ENCODE peak calls at places on chromosomes 16 and 17, in five cellular contexts. Z, N, G, D and V are unnamed samples. For H3K4me1, the result is how much of the 10 kb centered on the place peaks cover.

GRCh38 chr16:966035-966434 is 4.7 kb downstream of the LMF1 start:
- DNase-seq in Z (no peak), N (no peak), G (peak), D (no peak), V (no peak)

GRCh38 chr17:78361227-78361683 is 1.4 kb upstream of the SOCS3 start:
- DNase-seq in Z (no peak), N (no peak), G (no peak), D (no peak), V (no peak)

GRCh38 chr17:59620518-59621259 is 994 bp downstream of the CLTC start:
- DNase-seq in Z (peak), N (peak), G (peak), D (peak), V (peak)

GRCh38 chr17:27793168-27793905 is 7.0 kb downstream of the NOS2 start:
- DNase-seq in Z (no peak), N (peak), G (no peak), D (peak), V (peak)

GRCh38 chr17:69412336-69412735 is 2.2 kb upstream of the MAP2K6 start:
- DNase-seq in Z (no peak), N (no peak), G (no peak), D (peak), V (no peak)

GRCh38 chr17:63838586-63839184 is 3.8 kb downstream of the SMARCD2 start:
- DNase-seq in Z (peak), N (peak), G (peak), D (no peak), V (peak)

GRCh38 chr17:60091908-60092331 is 13.2 kb upstream of the HEATR6 start:
- DNase-seq in Z (no peak), N (no peak), G (no peak), D (no peak), V (no peak)

GRCh38 chr17:40879026-40879425 is 6.0 kb downstream of the KRT20 start:
- DNase-seq in Z (no peak), N (no peak), G (no peak), D (no peak), V (no peak)

GRCh38 chr17:6161456-6161855 is 91.3 kb downstream of the WSCD1 start:
- DNase-seq in Z (no peak), N (no peak), G (no peak), D (peak), V (no peak)

GRCh38 chr16:54116126-54116525 is 170.5 kb downstream of the IRX3 start:
- DNase-seq in Z (no peak), N (no peak), G (no peak), D (no peak), V (no peak)

GRCh38 chr16:1505073-1505844 is 12.1 kb downstream of the TELO2 start:
- DNase-seq in Z (no peak), N (no peak), G (no peak), D (no peak), V (peak)

GRCh38 chr16:81821422-81822128 is 42.5 kb downstream of the PLCG2 start:
- DNase-seq in Z (no peak), N (no peak), G (no peak), D (no peak), V (no peak)
- H3K4me1 ChIP-seq in Z (under half), N (under half), G (under half), D (under half), V (under half)

GRCh38 chr16:3607634-3608033 is 3.8 kb downstream of the SLX4 start:
- DNase-seq in Z (no peak), N (no peak), G (no peak), D (no peak), V (no peak)

GRCh38 chr16:3611145-3611977 is at the start of gene SLX4:
- DNase-seq in Z (peak), N (peak), G (peak), D (peak), V (peak)

GRCh38 chr16:3610698-3611144 is 685 bp downstream of the SLX4 start:
- DNase-seq in Z (no peak), N (no peak), G (no peak), D (no peak), V (no peak)

GRCh38 chr16:3608069-3608468 is 3.3 kb downstream of the SLX4 start:
- DNase-seq in Z (no peak), N (no peak), G (no peak), D (no peak), V (no peak)

GRCh38 chr16:3609895-3610697 is 1.3 kb downstream of the SLX4 start:
- DNase-seq in Z (no peak), N (no peak), G (no peak), D (no peak), V (no peak)
- H3K4me3 ChIP-seq in Z (no peak), N (peak), G (peak), D (peak), V (no peak)

GRCh38 chr17:38719943-38720641 is 10.0 kb upstream of the CISD3 start:
- DNase-seq in Z (no peak), N (no peak), G (no peak), D (peak), V (peak)
- H3K4me1 ChIP-seq in Z (under half), N (under half), G (under half), D (under half), V (under half)

GRCh38 chr16:74745109-74745615 is 29.5 kb downstream of the FA2H start:
- DNase-seq in Z (no peak), N (no peak), G (no peak), D (no peak), V (no peak)

GRCh38 chr16:74744566-74744965 is 30.1 kb downstream of the FA2H start:
- DNase-seq in Z (no peak), N (no peak), G (no peak), D (no peak), V (no peak)

GRCh38 chr16:74743045-74743667 is 31.5 kb downstream of the FA2H start:
- DNase-seq in Z (no peak), N (no peak), G (no peak), D (no peak), V (peak)

GRCh38 chr16:74742051-74742481 is 32.6 kb downstream of the FA2H start:
- DNase-seq in Z (no peak), N (no peak), G (no peak), D (no peak), V (no peak)

GRCh38 chr16:74743668-74744299 is 30.8 kb downstream of the FA2H start:
- DNase-seq in Z (peak), N (peak), G (peak), D (no peak), V (peak)
- H3K4me3 ChIP-seq in Z (no peak), N (no peak), G (peak), D (no peak), V (no peak)

GRCh38 chr16:85751665-85752501 is 987 bp upstream of the C16orf74 start:
- DNase-seq in Z (no peak), N (no peak), G (no peak), D (peak), V (no peak)

GRCh38 chr16:85750827-85751641 is at the start of gene C16orf74:
- DNase-seq in Z (peak), N (peak), G (peak), D (peak), V (peak)

GRCh38 chr16:85749686-85750020 is 1.2 kb downstream of the C16orf74 start:
- DNase-seq in Z (no peak), N (no peak), G (no peak), D (peak), V (no peak)

GRCh38 chr16:85752511-85753420 is 1.9 kb upstream of the C16orf74 start:
- DNase-seq in Z (peak), N (peak), G (no peak), D (peak), V (peak)

DNA sequence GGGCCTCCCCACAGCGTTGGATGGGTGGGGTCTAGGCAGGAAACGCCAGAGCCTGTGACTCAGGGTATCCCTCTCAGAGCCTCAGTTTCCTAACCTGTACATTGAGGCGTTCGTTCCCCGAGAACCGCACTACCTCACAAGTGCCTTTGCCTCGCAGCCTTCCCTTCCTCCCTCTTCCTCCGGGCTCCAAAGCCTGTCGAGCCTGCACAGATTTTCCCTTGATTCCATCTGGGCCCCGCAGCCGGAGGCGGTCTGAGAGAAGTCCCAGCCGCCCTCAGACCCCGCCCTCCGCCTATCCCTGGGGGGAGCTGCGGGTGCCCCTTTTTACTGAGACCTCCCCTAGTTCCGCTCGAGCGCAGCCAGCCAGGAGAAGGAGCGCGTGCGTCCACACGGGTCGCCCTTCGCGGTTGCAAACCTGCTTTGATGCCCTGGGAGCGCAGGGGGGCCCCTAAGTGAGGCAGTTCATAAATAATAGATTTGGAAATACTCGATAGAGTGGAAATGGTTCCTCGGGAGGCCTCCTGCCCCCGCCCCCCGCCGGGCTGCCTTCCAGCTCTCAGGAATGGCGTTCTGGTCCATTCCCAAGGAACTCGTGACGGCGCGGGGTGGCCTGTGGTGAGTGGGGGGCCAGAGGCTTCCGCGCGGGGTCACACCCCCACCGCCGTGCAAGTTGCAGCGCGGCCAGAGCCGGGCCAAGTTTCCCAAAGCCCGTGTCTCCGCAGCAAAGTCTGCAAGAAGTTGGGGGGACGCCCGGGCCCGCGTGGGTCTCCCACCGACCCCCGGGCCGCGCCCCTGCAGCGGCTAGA is 672 bp downstream of the C16orf74 start:
- DNase-seq in Z (peak), N (peak), G (peak), D (peak), V (peak)
- H3K4me1 ChIP-seq in Z (under half), N (under half), G (under half), D (under half), V (under half)

DNA sequence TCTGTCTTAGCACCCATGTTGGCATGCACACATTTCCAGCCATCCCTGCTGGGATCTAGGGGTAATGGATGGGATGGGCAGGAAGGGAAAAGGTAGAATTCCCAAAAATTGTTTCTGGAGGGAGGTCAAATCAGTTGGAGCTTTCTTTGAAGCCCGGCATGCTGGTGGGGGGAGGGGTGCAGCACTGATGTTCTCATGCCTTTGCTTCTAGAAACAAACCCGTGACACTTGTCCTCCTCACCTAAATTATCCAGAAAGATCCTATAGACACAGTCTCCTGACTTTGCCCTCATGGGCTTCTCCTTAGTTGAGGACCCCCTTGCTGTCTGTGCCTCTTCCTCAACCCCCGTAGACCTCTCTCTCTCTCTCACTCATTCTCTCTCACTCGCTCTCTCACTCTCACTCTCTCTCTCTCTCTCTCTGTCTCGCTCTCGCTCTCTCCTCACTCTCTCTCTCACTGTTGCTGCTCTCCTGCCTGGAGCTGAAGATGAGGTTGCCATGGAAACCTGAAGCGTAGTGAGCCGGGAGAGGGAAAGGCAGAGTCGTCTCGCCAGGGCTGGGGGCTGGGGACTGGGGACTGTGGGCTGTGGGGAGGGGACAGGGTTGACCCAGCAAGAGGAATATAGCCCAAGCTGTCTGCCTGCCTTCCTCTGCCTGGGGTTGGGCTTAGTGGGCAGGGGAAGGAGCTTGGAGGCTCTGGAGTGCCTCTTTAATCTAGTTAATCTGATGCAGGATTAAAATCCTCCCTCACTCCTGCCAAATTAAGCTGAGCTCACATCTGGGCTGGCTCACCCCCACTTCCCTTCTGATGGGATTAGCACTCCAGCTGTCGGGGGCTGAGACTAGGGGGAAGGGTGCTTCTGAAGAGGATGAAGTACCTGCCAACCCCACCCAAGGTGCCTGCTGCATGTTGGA is 16.1 kb downstream of the LASP1 start:
- DNase-seq in Z (no peak), N (no peak), G (no peak), D (peak), V (no peak)
- H3K4me3 ChIP-seq in Z (no peak), N (no peak), G (no peak), D (no peak), V (no peak)

DNA sequence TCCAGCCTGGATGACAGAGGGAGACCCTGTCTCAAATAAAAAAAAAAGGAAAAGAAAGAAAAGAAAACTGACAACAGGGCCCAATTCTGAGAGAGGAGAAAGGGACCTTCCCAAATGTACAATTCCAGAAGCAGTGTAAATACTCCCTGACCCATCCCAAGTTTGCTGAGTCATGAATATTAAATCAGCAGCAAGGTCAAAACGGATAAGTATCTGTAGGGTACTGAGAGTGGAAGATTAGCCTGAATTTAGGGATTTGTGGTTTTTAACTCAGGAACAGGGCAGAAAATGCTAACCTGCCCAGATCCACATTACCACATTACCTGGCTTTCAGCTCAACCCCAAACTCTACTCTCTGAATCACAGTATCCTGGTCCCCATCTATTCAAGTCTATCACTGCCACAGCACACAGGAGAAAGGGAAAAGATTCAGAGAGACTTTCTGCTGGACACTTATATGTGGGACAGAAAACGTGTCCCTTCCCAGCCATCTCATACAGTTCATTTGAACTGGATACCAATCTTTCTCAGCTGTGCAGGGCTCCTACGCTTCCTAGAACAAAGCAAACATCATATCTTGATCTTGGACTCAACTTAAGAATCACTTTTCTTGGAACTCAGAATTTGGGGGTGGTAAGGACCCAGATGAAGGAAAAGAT is 2.9 kb downstream of the FXR2 start:
- DNase-seq in Z (no peak), N (no peak), G (no peak), D (no peak), V (no peak)
- H3K4me1 ChIP-seq in Z (under half), N (under half), G (under half), D (under half), V (under half)

GRCh38 chr16:88655733-88656281 is 5.0 kb upstream of the CYBA start:
- DNase-seq in Z (no peak), N (no peak), G (no peak), D (no peak), V (no peak)
- H3K4me3 ChIP-seq in Z (no peak), N (no peak), G (no peak), D (no peak), V (no peak)

GRCh38 chr17:73500414-73500999 is 143.7 kb downstream of the SDK2 start:
- DNase-seq in Z (no peak), N (no peak), G (no peak), D (no peak), V (no peak)

GRCh38 chr17:73498176-73498575 is 146.1 kb downstream of the SDK2 start:
- DNase-seq in Z (no peak), N (no peak), G (peak), D (no peak), V (no peak)

GRCh38 chr17:73496232-73496631 is 148.0 kb downstream of the SDK2 start:
- DNase-seq in Z (no peak), N (no peak), G (no peak), D (no peak), V (no peak)

GRCh38 chr17:73497721-73498120 is 146.5 kb downstream of the SDK2 start:
- DNase-seq in Z (no peak), N (no peak), G (peak), D (no peak), V (no peak)

DNA sequence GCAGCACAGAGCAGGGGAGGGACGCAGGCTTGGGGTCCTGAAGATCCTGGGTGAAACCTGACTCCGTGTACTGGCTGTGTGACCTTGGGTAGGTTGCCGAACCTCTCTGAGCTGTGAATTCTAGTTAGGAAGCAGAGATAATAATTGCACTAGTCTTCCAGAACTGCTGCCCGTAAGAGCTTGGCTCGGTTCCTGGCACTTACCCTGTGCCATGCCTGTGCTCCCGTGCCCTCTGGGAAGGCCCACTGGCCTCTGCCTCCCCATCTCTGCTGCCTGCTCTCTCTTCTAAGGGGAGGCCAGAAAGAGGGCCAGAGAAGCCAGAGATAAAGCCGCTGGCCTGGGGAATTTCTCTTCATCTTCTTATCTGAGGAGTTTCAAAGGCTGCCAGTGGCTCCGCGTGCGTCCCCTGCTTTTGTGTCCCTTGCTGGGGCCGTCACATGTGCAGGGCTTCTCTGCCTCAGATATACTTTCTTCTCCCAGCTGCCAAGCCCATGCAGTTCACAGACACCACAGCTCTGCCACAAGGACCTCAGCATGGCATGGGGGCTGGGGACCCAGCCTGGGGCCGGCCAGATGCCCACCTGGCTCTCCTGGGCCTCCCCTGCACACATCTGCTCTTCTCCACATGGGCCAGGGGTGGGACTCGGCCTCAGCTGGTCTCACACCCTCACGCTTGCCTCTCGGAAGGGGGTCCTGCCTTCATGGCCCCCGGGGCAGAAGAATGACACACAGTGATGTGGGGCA is 145.2 kb downstream of the SDK2 start:
- DNase-seq in Z (no peak), N (peak), G (peak), D (no peak), V (no peak)
- H3K4me1 ChIP-seq in Z (under half), N (under half), G (under half), D (under half), V (under half)